ENCODE peak calls at places on chromosomes 2 and 18, in seven cellular contexts. M is cardiac fibroblast, T is AG09319, K is ascending aorta, A is BE2C, P is foreskin fibroblast, S is sigmoid colon. W is an unnamed sample.

GRCh38 chr2:126990200-126990599 is 91.5 kb downstream of the TEX51 start:
- DNase-seq in A (no peak), M (no peak), K (no peak), P (no peak), T (no peak), S (no peak), W (no peak)

GRCh38 chr2:18749912-18750526 is 160.7 kb upstream of the NT5C1B start:
- DNase-seq in M (peak), P (peak), S (peak), A (peak), K (no peak), T (no peak), W (peak)

GRCh38 chr2:127626917-127627739 is 18.8 kb upstream of the GPR17 start:
- DNase-seq in M (no peak), P (no peak), A (peak), T (no peak), K (no peak), S (no peak), W (no peak)

GRCh38 chr2:109435866-109436634 is 177.7 kb downstream of the SEPTIN10 start:
- DNase-seq in K (peak), S (peak), M (peak), T (no peak), P (peak), A (no peak), W (no peak)

GRCh38 chr2:153668923-153669322 is 190.4 kb upstream of the RPRM start:
- DNase-seq in P (no peak), M (no peak), K (no peak), A (no peak), S (no peak), T (no peak), W (no peak)

GRCh38 chr2:239157766-239158165 is 243.1 kb downstream of the HDAC4 start:
- DNase-seq in S (peak), M (no peak), K (no peak), P (no peak), T (no peak), A (peak), W (peak)

GRCh38 chr2:189608799-189609422 is 28.3 kb upstream of the SLC40A1 start:
- DNase-seq in M (peak), K (no peak), T (no peak), P (peak), A (no peak), S (no peak), W (no peak)

GRCh38 chr2:96113951-96114350 is 2.4 kb downstream of the ADRA2B start:
- DNase-seq in A (no peak), T (no peak), K (no peak), M (no peak), P (no peak), S (no peak), W (no peak)

GRCh38 chr2:230414302-230414701 is 1.7 kb upstream of the SP100 start:
- DNase-seq in T (no peak), K (no peak), M (no peak), P (no peak), A (no peak), S (no peak), W (no peak)

GRCh38 chr2:240469239-240469636 is 33.8 kb downstream of the GPC1 start:
- DNase-seq in K (no peak), T (no peak), M (no peak), A (peak), S (peak), P (no peak), W (no peak)

GRCh38 chr2:56364902-56365301 is 181.1 kb downstream of the CCDC85A start:
- DNase-seq in P (no peak), S (no peak), K (no peak), T (no peak), A (no peak), M (no peak), W (no peak)

GRCh38 chr2:186894478-186894877 is 45.5 kb upstream of the ZSWIM2 start:
- DNase-seq in P (no peak), M (no peak), K (no peak), A (no peak), T (no peak), S (no peak), W (no peak)

GRCh38 chr2:45888641-45889040 is 237.2 kb downstream of the PRKCE start:
- DNase-seq in A (no peak), T (no peak), M (no peak), P (no peak), K (no peak), S (no peak), W (no peak)

GRCh38 chr2:239273280-239274234 is 127.3 kb downstream of the HDAC4 start:
- DNase-seq in S (no peak), A (no peak), K (no peak), T (no peak), M (no peak), P (no peak), W (no peak)

GRCh38 chr2:201262718-201263117 is 2.4 kb downstream of the CASP8 start:
- DNase-seq in A (no peak), P (no peak), T (no peak), K (no peak), M (no peak), S (no peak), W (no peak)

GRCh38 chr2:170467568-170468422 is 247.3 kb upstream of the SP5 start:
- DNase-seq in S (no peak), K (no peak), A (no peak), M (peak), P (peak), T (no peak), W (no peak)

GRCh38 chr2:128557841-128558241 is 239.2 kb upstream of the HS6ST1 start:
- DNase-seq in A (no peak), M (peak), K (no peak), S (no peak), P (peak), T (peak), W (no peak)

GRCh38 chr18:48866028-48866733 is 84.6 kb downstream of the SMAD7 start:
- DNase-seq in K (no peak), S (peak), M (peak), A (peak), T (peak), P (peak), W (no peak)

GRCh38 chr2:139946690-139947089 is 1166.5 kb upstream of the NXPH2 start:
- DNase-seq in S (no peak), P (no peak), K (no peak), T (no peak), M (no peak), A (no peak), W (no peak)

GRCh38 chr2:65072181-65072970 is 16.2 kb downstream of the CEP68 start:
- DNase-seq in A (no peak), M (no peak), P (no peak), K (no peak), T (no peak), S (no peak), W (no peak)

GRCh38 chr2:127530245-127531132 is 4.2 kb upstream of the IWS1 start:
- DNase-seq in K (no peak), P (no peak), M (no peak), T (no peak), A (no peak), S (no peak), W (no peak)

GRCh38 chr2:68993660-68994059 is 19.2 kb downstream of the GKN1 start:
- DNase-seq in S (no peak), M (no peak), T (no peak), K (no peak), A (no peak), P (no peak), W (no peak)

GRCh38 chr2:101463885-101464653 is 10.8 kb downstream of the RFX8 start:
- DNase-seq in M (peak), K (no peak), T (peak), P (peak), S (no peak), A (no peak), W (no peak)

GRCh38 chr2:127104881-127105655 is 1.9 kb downstream of the BIN1 start:
- DNase-seq in M (no peak), S (peak), A (no peak), T (no peak), K (no peak), P (no peak), W (no peak)

GRCh38 chr2:234029150-234029733 is 21.3 kb upstream of the SPP2 start:
- DNase-seq in T (no peak), M (no peak), K (no peak), P (peak), S (no peak), A (no peak), W (no peak)

GRCh38 chr18:80194874-80195570 is 52.3 kb downstream of the PARD6G start:
- DNase-seq in A (no peak), P (no peak), T (no peak), M (no peak), S (peak), K (no peak), W (no peak)

GRCh38 chr18:80198391-80198790 is 48.9 kb downstream of the PARD6G start:
- DNase-seq in A (no peak), S (no peak), T (no peak), P (no peak), M (no peak), K (no peak), W (no peak)

GRCh38 chr18:80198994-80199748 is 48.1 kb downstream of the PARD6G start:
- DNase-seq in K (no peak), M (no peak), S (no peak), P (no peak), A (no peak), T (no peak), W (no peak)

GRCh38 chr18:80196528-80197320 is 50.6 kb downstream of the PARD6G start:
- DNase-seq in P (no peak), K (no peak), S (peak), A (no peak), T (no peak), M (peak), W (no peak)

GRCh38 chr18:80197490-80197889 is 49.8 kb downstream of the PARD6G start:
- DNase-seq in T (no peak), S (no peak), M (no peak), K (no peak), A (no peak), P (no peak), W (no peak)
- TF ChIP-seq CTCF in T (no peak), S (no peak), M (no peak), K (no peak), A (no peak), P (no peak), W (no peak)

GRCh38 chr18:78268226-78268625 is 711.4 kb upstream of the SALL3 start:
- DNase-seq in K (no peak), P (no peak), S (no peak), T (no peak), A (no peak), M (no peak), W (no peak)

GRCh38 chr18:78273876-78274275 is 705.7 kb upstream of the SALL3 start:
- DNase-seq in K (no peak), P (no peak), M (no peak), S (no peak), A (no peak), T (no peak), W (no peak)

DNA sequence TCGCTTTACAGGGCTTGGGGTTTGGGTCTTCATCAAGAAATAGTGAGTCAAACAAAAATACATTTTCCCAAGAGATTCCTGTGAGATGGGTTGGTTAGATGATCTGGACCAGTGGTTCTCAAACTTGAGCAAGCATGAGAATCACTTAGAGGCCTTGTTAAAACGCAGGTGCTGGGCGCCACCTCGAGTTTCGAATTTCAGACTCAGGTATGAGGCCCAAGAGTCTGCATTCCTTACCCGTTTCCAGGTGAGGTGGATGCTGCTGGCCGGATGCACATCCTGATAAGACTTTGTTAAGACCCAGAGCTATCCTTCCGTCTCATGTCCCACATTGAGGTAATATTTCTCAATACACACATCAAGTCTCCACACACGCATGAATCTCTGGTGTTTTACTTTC is 707.8 kb upstream of the SALL3 start:
- DNase-seq in M (no peak), P (no peak), K (no peak), A (no peak), T (no peak), S (no peak), W (no peak)
- TF ChIP-seq CTCF in M (no peak), P (no peak), K (no peak), A (no peak), T (no peak), S (no peak), W (no peak)

DNA sequence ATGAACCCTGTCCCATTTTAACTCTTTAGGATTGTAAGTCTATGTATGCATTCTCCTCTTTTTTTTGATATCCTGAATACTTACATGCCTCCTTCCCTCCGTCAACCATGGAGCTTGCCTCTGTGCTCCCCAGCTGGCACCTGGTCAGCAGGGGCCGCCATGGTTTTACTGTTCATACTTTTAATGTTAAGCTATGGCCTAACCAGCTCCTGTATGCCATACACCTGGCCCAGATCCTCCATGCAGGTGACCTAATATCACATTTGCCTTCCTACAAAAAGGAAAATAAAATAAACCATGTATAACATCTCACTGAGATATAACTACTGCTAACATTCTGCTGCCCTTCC is 283.1 kb upstream of the TRIB2 start:
- DNase-seq in P (no peak), M (no peak), T (no peak), S (no peak), K (no peak), A (no peak), W (no peak)
- TF ChIP-seq CTCF in P (no peak), M (no peak), T (no peak), S (no peak), K (no peak), A (no peak), W (no peak)

DNA sequence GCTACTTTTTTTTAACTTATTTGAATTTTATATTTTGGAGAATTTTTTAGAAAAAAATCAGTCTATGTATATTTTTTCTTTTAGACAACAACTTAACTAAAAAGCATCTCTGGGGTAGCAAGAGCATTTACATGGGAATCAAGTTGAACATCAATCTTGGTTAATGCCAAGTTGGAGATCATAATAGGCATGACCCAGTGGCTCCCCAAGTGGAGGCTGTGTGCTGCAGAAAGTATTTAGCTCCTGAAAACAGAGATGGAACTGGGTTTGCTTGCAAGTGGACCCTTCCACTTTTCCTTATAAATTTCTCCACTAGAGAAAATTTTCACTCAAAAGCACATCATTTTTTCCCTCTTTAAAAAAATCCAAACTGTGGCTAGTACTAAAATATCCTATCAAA is 23.9 kb upstream of the CAVIN2 start:
- DNase-seq in P (no peak), A (no peak), K (no peak), M (no peak), T (no peak), S (no peak), W (no peak)
- TF ChIP-seq CTCF in P (peak), A (peak), K (no peak), M (peak), T (no peak), S (peak), W (no peak)

DNA sequence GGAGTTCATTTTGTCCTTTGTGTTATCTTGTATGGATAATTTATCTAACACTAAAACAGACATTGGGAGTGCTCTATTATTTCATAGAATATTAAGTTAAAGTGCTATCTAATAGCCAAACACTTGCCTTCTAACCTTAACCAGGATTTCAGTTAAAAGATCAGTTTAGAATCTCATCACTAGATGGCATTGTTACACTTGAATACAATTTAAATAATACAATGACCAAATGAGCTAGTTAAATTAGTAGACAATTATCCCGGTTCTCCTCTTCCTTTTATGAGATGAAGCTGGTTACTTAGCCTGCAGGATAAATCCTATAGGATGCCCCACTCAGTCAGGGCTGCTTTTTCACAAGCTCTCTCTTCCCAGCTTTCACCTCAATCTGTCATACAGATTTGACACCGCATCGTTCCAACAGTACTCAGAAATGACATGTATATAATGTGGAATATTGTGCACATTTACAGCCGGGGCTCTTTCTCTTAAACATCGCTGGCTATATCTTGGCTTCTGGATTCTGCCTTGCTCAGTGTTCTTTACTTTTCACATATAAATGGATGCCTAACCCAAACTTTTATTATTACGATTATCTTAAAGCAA is 678.8 kb downstream of the KCNJ3 start:
- DNase-seq in K (no peak), T (no peak), M (peak), P (no peak), S (no peak), A (no peak), W (no peak)
- TF ChIP-seq CTCF in K (no peak), T (peak), M (peak), P (no peak), S (no peak), A (peak), W (peak)

GRCh38 chr2:212158081-212158480 is 380.5 kb downstream of the ERBB4 start:
- DNase-seq in S (no peak), T (no peak), K (no peak), A (no peak), M (no peak), P (no peak), W (no peak)
- TF ChIP-seq CTCF in S (no peak), T (no peak), K (no peak), A (no peak), M (no peak), P (no peak), W (no peak)

DNA sequence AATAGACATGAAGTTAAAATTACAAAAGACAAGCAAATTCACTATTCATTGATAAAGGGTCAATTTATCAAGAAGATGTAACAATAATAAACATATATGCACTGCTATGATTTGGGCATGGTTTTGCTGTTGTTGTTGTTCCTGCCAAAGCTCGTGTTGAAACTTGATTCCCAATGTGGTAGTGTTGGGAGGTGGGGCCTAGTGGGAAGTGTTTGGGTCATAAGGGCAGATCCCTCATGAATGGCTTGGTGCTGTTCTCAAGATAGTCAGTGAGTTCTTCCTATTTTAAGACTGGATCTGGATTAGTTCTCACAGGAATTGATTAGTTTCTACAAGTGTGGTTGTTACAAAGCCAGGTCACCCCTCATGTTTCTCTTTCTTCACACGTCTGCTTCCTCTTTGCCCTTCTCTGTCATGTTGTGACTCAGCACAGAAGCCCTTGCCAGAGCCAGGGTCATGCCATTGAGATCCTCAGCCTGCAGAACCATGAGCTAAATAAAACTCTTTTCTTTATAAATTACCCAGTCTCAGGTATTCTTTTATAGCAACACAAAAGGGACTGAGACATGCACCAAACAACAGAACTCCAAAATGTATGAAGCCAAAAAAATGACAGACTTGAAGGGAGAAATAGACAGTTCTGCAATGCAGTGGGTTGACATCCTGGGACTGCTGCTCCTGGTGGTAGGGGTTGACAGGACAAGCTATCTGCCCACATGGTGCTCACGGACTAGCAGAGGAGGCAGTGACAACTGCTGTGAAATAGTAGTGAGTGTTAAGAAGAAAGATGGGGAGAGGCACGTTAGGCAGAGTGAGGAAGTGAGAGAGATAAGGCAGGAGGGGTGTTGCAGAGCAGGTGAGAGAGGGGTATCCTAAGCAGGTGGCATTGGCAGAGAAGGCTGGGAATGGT is 18.6 kb upstream of the SKA1 start:
- DNase-seq in T (no peak), K (no peak), A (no peak), M (peak), P (peak), S (no peak), W (no peak)
- TF ChIP-seq CTCF in T (no peak), K (no peak), A (no peak), M (no peak), P (no peak), S (no peak), W (no peak)